ENCODE peak calls at places on chromosomes 16 and 17, in eight cellular contexts. G, I, H, T, R, W, L and V are unnamed samples.

GRCh38 chr17:67359960-67360817 is 6.2 kb downstream of the PSMD12 start:
- DNase-seq in T (no peak), L (no peak), H (no peak), W (no peak), G (peak), I (no peak), R (no peak), V (no peak)

GRCh38 chr16:86578056-86578455 is 293 bp upstream of the FOXL1 start:
- DNase-seq in R (no peak), W (no peak), H (no peak), T (no peak), I (no peak), L (no peak), G (no peak), V (no peak)

GRCh38 chr16:17359778-17360177 is 111.0 kb downstream of the XYLT1 start:
- DNase-seq in I (no peak), W (peak), R (no peak), L (no peak), T (no peak), G (no peak), H (no peak), V (no peak)

GRCh38 chr17:60345233-60345632 is 46.7 kb downstream of the USP32 start:
- DNase-seq in W (no peak), T (no peak), L (no peak), I (no peak), R (no peak), H (no peak), G (no peak), V (no peak)

GRCh38 chr16:81357711-81358270 is 43.0 kb downstream of the GAN start:
- DNase-seq in W (no peak), I (no peak), L (no peak), G (no peak), R (no peak), T (no peak), H (no peak), V (no peak)

GRCh38 chr17:54901230-54901847 is 687 bp downstream of the TOM1L1 start:
- DNase-seq in R (no peak), G (peak), L (no peak), W (no peak), H (peak), T (no peak), I (no peak), V (no peak)

GRCh38 chr16:59574296-59574695 is 840.2 kb upstream of the GOT2 start:
- DNase-seq in H (no peak), L (no peak), I (no peak), G (no peak), R (no peak), T (no peak), W (no peak), V (no peak)

GRCh38 chr17:48972749-48973097 is 4.3 kb upstream of the GIP start:
- DNase-seq in T (no peak), L (no peak), R (no peak), I (no peak), H (no peak), G (no peak), W (no peak), V (no peak)

GRCh38 chr16:67277999-67278772 is 1.1 kb upstream of the PLEKHG4 start:
- DNase-seq in H (no peak), R (peak), T (peak), W (peak), G (no peak), L (no peak), I (peak), V (no peak)

GRCh38 chr17:73151888-73152633 is 12.7 kb upstream of the SSTR2 start:
- DNase-seq in I (no peak), L (no peak), W (no peak), R (no peak), G (no peak), T (no peak), H (no peak), V (no peak)

GRCh38 chr17:50884354-50885311 is 18.5 kb upstream of the TOB1 start:
- DNase-seq in T (no peak), I (no peak), R (no peak), W (no peak), L (no peak), H (peak), G (no peak), V (no peak)

GRCh38 chr17:39903158-39903884 is 15.1 kb downstream of the GSDMB start:
- DNase-seq in W (no peak), R (no peak), T (no peak), L (no peak), G (no peak), I (no peak), H (no peak), V (no peak)

GRCh38 chr17:37064166-37064565 is 115.4 kb downstream of the AATF start:
- DNase-seq in L (no peak), G (no peak), T (no peak), I (no peak), H (peak), R (peak), W (no peak), V (no peak)

GRCh38 chr17:27569257-27569722 is 61.7 kb upstream of the LGALS9 start:
- DNase-seq in G (no peak), W (peak), I (peak), L (no peak), H (peak), T (no peak), R (peak), V (no peak)

GRCh38 chr17:28904800-28905199 is 1.9 kb upstream of the DHRS13 start:
- DNase-seq in H (no peak), W (no peak), G (no peak), T (no peak), R (no peak), L (no peak), I (no peak), V (no peak)

GRCh38 chr16:84183572-84183875 is 3.3 kb downstream of the TAF1C start:
- DNase-seq in G (no peak), H (no peak), R (no peak), W (no peak), T (no peak), L (no peak), I (no peak), V (no peak)

GRCh38 chr16:82456683-82457082 is 170.1 kb upstream of the CDH13 start:
- DNase-seq in L (no peak), I (peak), R (peak), H (peak), W (no peak), T (no peak), G (peak), V (peak)

GRCh38 chr17:10370209-10370608 is 2.6 kb downstream of the MYH13 start:
- DNase-seq in I (no peak), H (no peak), R (no peak), T (no peak), G (no peak), L (no peak), W (no peak), V (no peak)

GRCh38 chr17:10748475-10749110 is 18.8 kb upstream of the TMEM220 start:
- DNase-seq in R (no peak), W (no peak), H (no peak), L (no peak), T (no peak), I (no peak), G (no peak), V (no peak)

GRCh38 chr16:88784074-88784855 is 755 bp downstream of the PIEZO1 start:
- DNase-seq in R (peak), G (no peak), W (peak), L (peak), H (peak), T (peak), I (peak), V (peak)

DNA sequence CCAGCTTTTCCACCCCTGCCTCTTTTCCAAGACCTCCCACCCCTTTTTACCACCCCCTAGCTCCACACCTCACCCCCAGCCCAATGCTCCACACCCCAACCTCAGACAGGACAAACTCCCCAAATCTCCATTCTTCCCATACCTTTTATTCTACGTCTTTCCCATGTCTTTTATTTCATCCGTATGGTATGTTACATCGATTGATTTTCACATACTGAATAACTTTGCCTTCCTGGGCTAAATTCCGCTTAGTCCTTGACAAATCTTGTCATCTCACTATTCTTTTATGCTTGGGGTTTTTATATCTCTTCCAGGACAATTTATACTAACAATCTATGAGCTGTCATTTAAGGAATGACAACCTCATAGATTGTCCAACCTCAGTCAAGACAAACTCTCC is 46.4 kb downstream of the PITPNM3 start:
- DNase-seq in H (no peak), L (no peak), G (no peak), W (no peak), I (no peak), T (no peak), R (no peak), V (no peak)
- TF ChIP-seq POLR2A in H (no peak), L (no peak), G (no peak), W (no peak), I (no peak), T (no peak), R (no peak), V (no peak)

GRCh38 chr17:2090804-2091534 is 36.1 kb downstream of the HIC1 start:
- DNase-seq in W (peak), R (peak), H (no peak), L (peak), G (no peak), T (peak), I (peak), V (no peak)

GRCh38 chr17:2087597-2088211 is 32.8 kb downstream of the HIC1 start:
- DNase-seq in W (peak), T (no peak), L (peak), H (no peak), R (no peak), I (peak), G (no peak), V (no peak)

GRCh38 chr17:2090210-2090641 is 35.3 kb downstream of the HIC1 start:
- DNase-seq in G (no peak), L (no peak), T (no peak), W (peak), I (no peak), H (no peak), R (no peak), V (no peak)

GRCh38 chr17:2086306-2086705 is 31.4 kb downstream of the HIC1 start:
- DNase-seq in T (no peak), L (no peak), R (no peak), G (no peak), W (peak), H (no peak), I (no peak), V (no peak)

DNA sequence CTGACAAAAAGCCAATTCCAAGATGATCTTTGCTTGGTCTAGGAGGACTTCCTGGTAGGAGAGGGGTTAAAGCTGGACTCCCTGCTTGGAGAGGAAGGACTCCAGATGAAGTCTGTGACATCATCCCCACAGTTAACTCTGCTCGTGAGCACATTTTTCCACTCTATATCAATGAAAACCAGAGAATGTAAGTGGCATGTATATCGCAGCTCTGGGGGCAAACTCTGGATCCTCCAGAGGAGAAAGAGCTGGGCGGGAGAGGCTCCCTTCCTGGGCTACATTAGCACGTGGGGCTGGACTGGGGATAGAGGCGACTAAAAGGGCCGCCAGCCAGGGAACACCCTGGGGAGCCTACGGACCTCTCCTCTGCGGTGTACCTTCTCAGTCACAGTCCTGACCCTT is 34.1 kb downstream of the HIC1 start:
- DNase-seq in W (peak), G (no peak), H (no peak), R (no peak), T (no peak), L (no peak), I (no peak), V (no peak)
- TF ChIP-seq POLR2A in W (no peak), G (no peak), H (no peak), R (no peak), T (no peak), L (no peak), I (no peak), V (no peak)

DNA sequence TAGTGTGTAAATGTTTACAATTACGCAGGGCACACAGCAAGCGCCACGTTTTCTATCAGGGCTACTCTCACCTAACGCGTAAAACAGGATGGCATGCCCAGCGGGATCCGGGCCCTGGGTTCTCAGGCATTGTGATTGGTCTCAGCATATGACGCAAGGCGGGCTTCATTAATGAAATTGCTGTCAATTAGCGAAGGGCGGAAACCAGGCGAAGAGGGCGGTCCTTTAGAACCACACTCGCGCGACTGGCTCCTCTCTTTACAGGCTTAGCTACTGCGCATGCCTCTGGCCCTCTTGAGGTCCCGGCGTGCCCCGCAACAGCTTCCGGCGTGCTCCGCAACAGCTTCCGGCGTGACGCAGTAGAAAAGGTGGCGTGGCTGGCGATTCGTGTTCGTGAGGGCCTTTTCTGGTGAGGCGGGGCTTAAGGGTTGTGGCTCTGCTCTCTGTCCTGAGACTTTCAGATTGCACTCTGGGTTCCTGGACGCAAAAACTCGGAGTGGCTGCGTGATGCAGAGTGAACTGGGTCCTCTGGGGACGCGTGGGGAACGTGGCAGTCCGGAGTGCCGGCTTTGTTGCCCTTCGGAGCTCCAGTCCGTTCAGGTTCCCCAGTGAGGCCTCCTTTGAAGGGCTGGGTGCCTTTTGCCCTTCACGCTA is 9.2 kb downstream of the OR2C1 start:
- DNase-seq in H (peak), R (peak), W (peak), L (peak), G (no peak), T (peak), I (peak), V (peak)
- TF ChIP-seq POLR2A in H (no peak), R (no peak), W (no peak), L (no peak), G (no peak), T (peak), I (peak), V (no peak)

DNA sequence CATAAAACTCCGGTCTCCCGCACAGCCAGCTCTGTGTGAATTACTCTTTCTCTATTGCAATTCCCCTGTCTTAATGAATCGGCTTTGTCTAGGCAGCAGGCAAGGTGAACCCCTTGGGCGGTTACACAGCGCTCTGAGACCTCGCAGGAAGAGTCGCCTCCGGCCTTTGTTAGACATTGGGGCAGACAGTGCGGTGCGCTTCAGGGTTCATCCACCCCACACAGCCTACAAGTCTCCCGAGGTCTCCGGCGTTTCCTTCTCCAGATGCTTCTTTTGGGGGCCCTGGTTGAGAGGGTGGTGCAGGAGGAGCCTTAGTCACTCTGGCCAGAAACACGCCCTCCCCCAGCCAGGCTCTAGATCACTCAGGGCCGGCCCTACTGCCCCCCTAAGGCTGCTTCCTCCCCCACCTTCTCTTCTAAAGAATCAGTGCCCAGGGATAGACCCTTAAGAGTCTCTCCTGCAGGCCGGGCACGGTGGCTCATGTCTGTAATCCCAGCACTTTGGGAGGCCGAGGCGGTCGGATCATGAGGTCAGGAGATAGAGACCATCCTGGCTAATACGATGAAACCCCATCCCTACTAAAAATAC is 1.7 kb upstream of the MSRB1 start:
- DNase-seq in W (peak), G (no peak), T (no peak), R (no peak), H (no peak), L (peak), I (no peak), V (no peak)
- TF ChIP-seq POLR2A in W (no peak), G (no peak), T (no peak), R (no peak), H (no peak), L (no peak), I (no peak), V (no peak)